ENCODE peak calls at places on chromosome 7, in seven cellular contexts. U is brain microvascular endothelial cell; Q is OCI-LY7; D is psoas muscle; L is mucosa of descending colon; H is CD8-positive, alpha-beta T cell; Z is neuronal stem cell. F is an unnamed sample. For H3K36me3, the result is how much of the 10 kb centered on the place peaks cover.

GRCh38 chr7:33418251-33418701 is 288.9 kb downstream of the BBS9 start:
- DNase-seq in U (peak), Q (no peak), D (no peak), L (no peak), H (no peak), Z (peak), F (peak)

GRCh38 chr7:30817060-30817770 is 46.0 kb downstream of the MINDY4 start:
- DNase-seq in U (no peak), Q (no peak), D (no peak), L (no peak), H (no peak), Z (no peak), F (no peak)

GRCh38 chr7:142376356-142376997 is 118.6 kb upstream of the PRSS58 start:
- DNase-seq in U (no peak), Q (no peak), D (no peak), L (no peak), H (no peak), Z (no peak), F (peak)

GRCh38 chr7:28957064-28957821 is 887 bp downstream of the TRIL start:
- DNase-seq in U (no peak), Q (no peak), D (peak), L (no peak), H (no peak), Z (peak), F (peak)

GRCh38 chr7:130476287-130477001 is 15.4 kb upstream of the MEST start:
- DNase-seq in U (peak), Q (no peak), D (no peak), L (no peak), H (no peak), Z (no peak), F (no peak)

GRCh38 chr7:41110186-41110585 is 592.7 kb downstream of the INHBA start:
- DNase-seq in U (peak), Q (no peak), D (no peak), L (no peak), H (no peak), Z (no peak), F (no peak)

GRCh38 chr7:110534241-110534931 is 556.5 kb upstream of the LRRN3 start:
- DNase-seq in U (peak), Q (no peak), D (no peak), L (no peak), H (no peak), Z (no peak), F (peak)

GRCh38 chr7:16923019-16923418 is 41.2 kb upstream of the AGR3 start:
- DNase-seq in U (no peak), Q (no peak), D (no peak), L (no peak), H (no peak), Z (no peak), F (no peak)

GRCh38 chr7:117010375-117011133 is 57.3 kb downstream of the ST7 start:
- DNase-seq in U (peak), Q (no peak), D (no peak), L (no peak), H (no peak), Z (no peak), F (no peak)

GRCh38 chr7:119572132-119572531 is 700.8 kb upstream of the KCND2 start:
- DNase-seq in U (no peak), Q (no peak), D (no peak), L (no peak), H (no peak), Z (no peak), F (no peak)

GRCh38 chr7:126698446-126698845 is 554.3 kb downstream of the GRM8 start:
- DNase-seq in U (no peak), Q (no peak), D (no peak), L (no peak), H (no peak), Z (no peak), F (no peak)

GRCh38 chr7:3559178-3559765 is 258.2 kb downstream of the SDK1 start:
- DNase-seq in U (peak), Q (no peak), D (no peak), L (no peak), H (no peak), Z (no peak), F (peak)

GRCh38 chr7:149473251-149473650 is 12.4 kb upstream of the ZNF777 start:
- DNase-seq in U (no peak), Q (no peak), D (no peak), L (no peak), H (no peak), Z (no peak), F (no peak)

GRCh38 chr7:3114917-3115316 is 71.2 kb upstream of the CARD11 start:
- DNase-seq in U (no peak), Q (no peak), D (no peak), L (no peak), H (no peak), Z (no peak), F (no peak)

GRCh38 chr7:11077816-11078215 is 104.1 kb downstream of the PHF14 start:
- DNase-seq in U (no peak), Q (no peak), D (no peak), L (no peak), H (no peak), Z (no peak), F (no peak)

GRCh38 chr7:139451638-139452037 is 31.8 kb downstream of the KLRG2 start:
- DNase-seq in U (peak), Q (no peak), D (no peak), L (no peak), H (no peak), Z (no peak), F (peak)

GRCh38 chr7:93117852-93118530 is at the start of gene SAMD9:
- DNase-seq in U (peak), Q (peak), D (no peak), L (peak), H (peak), Z (no peak), F (peak)

GRCh38 chr7:32479574-32480200 is 10.5 kb downstream of the LSM5 start:
- DNase-seq in U (peak), Q (peak), D (no peak), L (no peak), H (no peak), Z (no peak), F (peak)

GRCh38 chr7:150324366-150324961 is 1.1 kb upstream of the ACTR3C start:
- DNase-seq in U (no peak), Q (no peak), D (no peak), L (peak), H (no peak), Z (no peak), F (peak)

GRCh38 chr7:100141554-100141949 is 7.2 kb upstream of the LAMTOR4 start:
- DNase-seq in U (no peak), Q (no peak), D (no peak), L (no peak), H (no peak), Z (no peak), F (no peak)

GRCh38 chr7:73718438-73718881 is 1.0 kb downstream of the STX1A start:
- DNase-seq in U (peak), Q (no peak), D (no peak), L (peak), H (no peak), Z (no peak), F (no peak)

DNA sequence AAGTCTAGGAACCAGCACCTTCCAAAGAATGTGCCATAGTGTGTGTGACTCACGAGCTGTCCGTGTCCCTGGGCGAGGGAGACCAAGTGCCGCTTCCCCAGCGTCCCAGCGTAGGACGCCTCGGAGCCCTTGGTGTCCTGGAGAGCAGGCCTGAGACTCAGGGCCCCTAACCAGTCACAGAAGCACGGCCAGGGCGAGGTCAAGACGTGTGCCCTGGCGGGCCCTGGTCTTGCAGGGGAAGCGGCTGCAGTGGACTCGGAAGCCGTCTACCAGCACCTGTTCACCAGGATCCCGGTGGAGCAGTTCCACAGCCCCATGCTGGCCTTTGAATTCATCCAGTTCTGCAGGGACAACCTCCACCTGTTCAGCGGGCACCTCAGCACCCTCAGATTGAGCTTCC is 10.6 kb downstream of the AP5Z1 start:
- DNase-seq in U (no peak), Q (no peak), D (no peak), L (no peak), H (no peak), Z (no peak), F (no peak)
- H3K36me3 ChIP-seq in U (half or more), Q (under half), D (half or more), L (under half), H (under half), Z (under half), F (half or more)

DNA sequence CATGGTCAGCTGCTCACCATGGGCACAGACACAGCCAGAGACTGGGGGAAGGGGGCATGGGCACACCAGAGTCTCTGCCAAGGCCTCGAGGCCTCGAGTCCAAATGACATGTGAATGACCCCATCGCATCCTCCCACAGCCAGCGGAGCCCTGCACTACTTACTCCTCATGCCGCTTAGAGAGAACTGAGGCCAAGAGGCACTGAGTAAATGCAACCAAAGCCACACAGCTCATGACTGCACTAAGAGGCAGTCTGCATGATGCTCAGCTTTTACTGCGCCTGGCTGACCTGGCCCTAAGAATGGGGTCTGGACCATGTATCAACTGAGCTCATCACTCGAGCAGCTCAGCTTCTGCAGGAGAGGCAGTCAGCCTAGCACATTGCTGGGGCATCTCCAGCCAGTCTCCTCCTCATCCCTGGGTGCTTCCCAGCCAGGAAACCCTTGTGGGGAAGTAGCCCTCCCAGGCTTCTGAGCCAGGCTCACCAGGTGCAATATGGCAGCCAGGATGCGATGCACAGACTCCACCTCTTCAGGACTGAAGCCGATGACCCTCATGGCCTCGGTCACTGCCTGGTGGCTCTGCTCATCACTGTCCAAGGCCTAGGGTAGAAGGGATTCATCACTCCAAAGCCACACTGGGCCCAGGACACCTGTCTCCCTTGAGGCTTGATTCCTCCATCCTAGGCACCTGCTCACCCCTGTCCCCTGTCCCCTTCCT is 7.5 kb downstream of the MYO1G start:
- DNase-seq in U (no peak), Q (no peak), D (no peak), L (peak), H (no peak), Z (no peak), F (no peak)
- H3K36me3 ChIP-seq in U (under half), Q (under half), D (under half), L (under half), H (half or more), Z (under half), F (under half)

DNA sequence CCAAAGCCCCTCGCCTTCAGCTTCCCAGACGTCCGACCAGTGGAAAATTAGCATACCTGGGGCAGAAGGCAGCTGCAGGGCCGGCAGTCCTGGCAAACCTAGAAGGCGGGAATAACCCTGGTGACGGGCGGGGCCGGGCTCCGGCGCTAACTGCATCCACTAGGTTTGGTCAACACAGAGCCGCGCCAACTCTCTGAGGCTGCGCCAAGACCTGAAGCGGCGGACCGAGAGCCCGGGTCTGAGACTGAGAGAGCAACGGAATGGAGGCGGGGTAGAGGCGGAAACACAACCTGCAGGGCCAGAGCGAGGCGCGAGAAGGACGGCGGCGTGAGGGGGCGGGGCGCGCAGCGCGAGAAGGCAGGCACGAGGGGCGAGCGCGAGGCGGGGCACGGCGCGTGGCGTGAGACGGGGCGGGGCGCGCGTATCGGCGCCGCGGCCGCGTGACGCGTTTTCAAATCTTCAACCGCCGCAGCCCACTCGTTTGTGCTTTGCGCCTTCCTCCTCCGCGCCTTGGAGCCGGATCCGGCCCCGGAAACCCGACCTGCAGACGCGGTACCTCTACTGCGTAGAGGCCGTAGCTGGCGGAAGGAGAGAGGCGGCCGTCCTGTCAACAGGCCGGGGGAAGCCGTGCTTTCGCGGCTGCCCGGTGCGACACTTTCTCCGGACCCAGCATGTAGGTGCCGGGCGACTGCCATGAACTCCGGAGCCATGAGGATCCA is at the start of the genes DBF4 and SLC25A40:
- DNase-seq in U (peak), Q (peak), D (peak), L (peak), H (peak), Z (peak), F (peak)
- H3K36me3 ChIP-seq in U (under half), Q (half or more), D (under half), L (under half), H (under half), Z (under half), F (under half)

DNA sequence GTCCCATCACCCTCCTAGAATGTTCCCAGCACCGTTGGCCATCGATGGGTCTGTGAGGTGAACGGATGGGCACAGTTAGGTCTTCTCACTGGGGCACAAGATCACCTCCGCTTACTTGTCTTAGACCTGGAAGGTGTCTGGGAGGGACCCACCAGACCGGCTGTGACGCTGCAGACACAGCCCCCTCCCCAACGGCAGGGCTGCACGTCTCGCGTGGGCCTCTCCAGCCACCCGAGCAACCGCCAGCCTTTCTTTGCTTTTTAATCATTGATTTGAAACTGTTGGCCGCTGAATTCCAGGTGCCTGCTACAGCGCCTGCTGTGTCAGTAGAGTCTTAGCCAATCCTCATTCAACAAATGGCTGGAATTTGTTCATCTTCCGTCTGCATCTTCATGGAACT is 90.4 kb downstream of the DYNC2I1 start:
- DNase-seq in U (no peak), Q (no peak), D (no peak), L (no peak), H (no peak), Z (no peak), F (no peak)
- H3K36me3 ChIP-seq in U (under half), Q (under half), D (half or more), L (under half), H (under half), Z (under half), F (under half)

GRCh38 chr7:135599471-135599870 is 41.8 kb downstream of the NUP205 start:
- DNase-seq in U (no peak), Q (no peak), D (no peak), L (no peak), H (no peak), Z (no peak), F (no peak)
- H3K36me3 ChIP-seq in U (under half), Q (half or more), D (half or more), L (under half), H (under half), Z (under half), F (under half)

GRCh38 chr7:152193882-152194281 is 168.4 kb downstream of the GALNT11 start:
- DNase-seq in U (no peak), Q (no peak), D (no peak), L (no peak), H (no peak), Z (no peak), F (no peak)

GRCh38 chr7:152202056-152202455 is 176.6 kb downstream of the GALNT11 start:
- DNase-seq in U (no peak), Q (no peak), D (no peak), L (no peak), H (no peak), Z (no peak), F (peak)

GRCh38 chr7:152200395-152200794 is 174.9 kb downstream of the GALNT11 start:
- DNase-seq in U (no peak), Q (no peak), D (no peak), L (no peak), H (no peak), Z (no peak), F (no peak)

DNA sequence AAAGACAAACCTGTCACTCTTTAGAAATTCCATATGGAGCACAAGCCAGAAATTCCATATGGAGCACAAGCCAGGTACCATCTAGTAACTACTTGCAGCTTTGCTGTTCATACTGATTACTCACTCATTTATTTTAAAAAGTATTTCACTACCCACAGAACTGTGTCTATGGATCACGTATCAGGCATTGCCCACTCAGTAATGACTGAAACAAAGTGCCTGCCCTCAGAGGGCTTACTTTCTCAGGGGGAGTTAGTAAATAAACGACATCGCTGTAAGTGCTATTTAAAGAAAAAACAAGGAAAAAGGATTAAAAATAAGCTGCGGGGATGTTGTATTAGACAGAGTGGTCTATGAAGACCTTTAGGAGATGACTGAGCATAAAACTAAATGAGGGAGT is 170.9 kb downstream of the GALNT11 start:
- DNase-seq in U (no peak), Q (no peak), D (no peak), L (no peak), H (no peak), Z (no peak), F (no peak)
- H3K36me3 ChIP-seq in U (under half), Q (half or more), D (half or more), L (under half), H (under half), Z (under half), F (under half)

GRCh38 chr7:272108-272615 is 17.8 kb upstream of the FOXL3 start:
- DNase-seq in U (no peak), Q (no peak), D (peak), L (peak), H (no peak), Z (no peak), F (no peak)
- H3K36me3 ChIP-seq in U (under half), Q (under half), D (under half), L (under half), H (under half), Z (under half), F (under half)

DNA sequence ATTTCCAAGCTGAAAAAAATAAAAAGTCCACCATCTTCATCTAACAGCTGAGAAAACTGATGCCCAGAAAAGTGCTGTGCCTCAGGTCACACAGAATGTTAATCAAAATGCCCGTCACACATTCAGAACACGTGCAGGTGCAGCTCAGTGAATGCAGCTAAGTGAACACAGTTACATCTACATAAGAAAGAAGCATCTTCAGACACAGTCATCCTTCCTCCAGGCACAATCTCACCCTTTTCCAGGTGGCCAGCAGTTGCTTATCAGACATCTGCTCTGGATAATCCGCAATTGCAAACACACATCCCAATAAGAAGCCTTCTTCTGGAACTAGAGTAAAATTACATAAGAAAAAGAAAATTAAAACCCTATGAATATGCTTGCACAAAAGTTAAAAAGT is 35.3 kb downstream of the PAXIP1 start:
- DNase-seq in U (no peak), Q (no peak), D (no peak), L (no peak), H (no peak), Z (no peak), F (no peak)
- H3K36me3 ChIP-seq in U (under half), Q (half or more), D (half or more), L (under half), H (under half), Z (under half), F (under half)

F was measured in fibroblast of lung.